ENCODE peak calls at places on chromosomes 1 and 21, in seven cellular contexts. Z is trophoblast cell; E is neural progenitor cell; B is activated CD8-positive, alpha-beta T cell treated with anti-CD3 and anti-CD28 coated beads, Interleukin-2, amount 10 ng/mL, durations not matched to agents 7 days and 5 days; W is cortex of kidney; C is Right ventricle myocardium inferior; P is hippocampal formation. D is an unnamed sample.

GRCh38 chr1:168636200-168636599 is 59.8 kb downstream of the XCL1 start:
- DNase-seq in Z (no peak), E (no peak), B (no peak), W (no peak), C (no peak), P (peak; percentile 76), D (no peak)

GRCh38 chr1:161707503-161707902 is 474 bp downstream of the FCRLA start:
- DNase-seq in Z (no peak), E (no peak), B (no peak), W (no peak), C (no peak), P (no peak), D (no peak)

GRCh38 chr1:59901770-59902388 is 24.7 kb downstream of the CYP2J2 start:
- DNase-seq in Z (no peak), E (no peak), B (no peak), W (no peak), C (no peak), P (no peak), D (no peak)

GRCh38 chr1:214380986-214381695 is 100.2 kb downstream of the SMYD2 start:
- DNase-seq in Z (no peak), E (no peak), B (no peak), W (no peak), C (no peak), P (no peak), D (no peak)

GRCh38 chr21:44013380-44014088 is 1.4 kb downstream of the TRAPPC10 start:
- DNase-seq in Z (peak; percentile 74), E (no peak), B (peak; percentile 54), W (no peak), C (no peak), P (no peak), D (no peak)

GRCh38 chr1:109298666-109299086 is 8.1 kb downstream of the MYBPHL start:
- DNase-seq in Z (peak; percentile 57), E (no peak), B (no peak), W (no peak), C (no peak), P (peak; percentile 84), D (peak; percentile 31)

GRCh38 chr1:17017435-17017834 is 5.7 kb upstream of the ATP13A2 start:
- DNase-seq in Z (no peak), E (no peak), B (no peak), W (no peak), C (no peak), P (no peak), D (no peak)

GRCh38 chr1:181134543-181135461 is 46.3 kb downstream of the IER5 start:
- DNase-seq in Z (peak; percentile 81), E (no peak), B (peak; percentile 49), W (no peak), C (peak; percentile 72), P (no peak), D (no peak)

GRCh38 chr1:46278807-46279206 is 24.6 kb downstream of the LRRC41 start:
- DNase-seq in Z (no peak), E (no peak), B (no peak), W (no peak), C (no peak), P (no peak), D (no peak)

GRCh38 chr21:35607406-35607805 is 452.9 kb downstream of the SETD4 start:
- DNase-seq in Z (no peak), E (no peak), B (no peak), W (no peak), C (no peak), P (no peak), D (no peak)

GRCh38 chr21:45543710-45544448 is 1.6 kb upstream of the SLC19A1 start:
- DNase-seq in Z (no peak), E (no peak), B (no peak), W (no peak), C (peak; percentile 43), P (no peak), D (no peak)

GRCh38 chr1:24619376-24619775 is 23.7 kb upstream of the SRRM1 start:
- DNase-seq in Z (no peak), E (no peak), B (no peak), W (no peak), C (no peak), P (peak; percentile 76), D (no peak)

D was measured in anterior cingulate cortex.